ENCODE peak calls at places on chromosomes 13 and 19, in six cellular contexts. S is HCT116, F is A673, D is AG08396, V is thoracic aorta, A is fibroblast of pulmonary artery. Y is an unnamed sample.

GRCh38 chr13:52809310-52809769 is 39.1 kb downstream of the PCDH8 start:
- DNase-seq in A (peak; percentile 54), D (peak; percentile 50), S (peak; percentile 72), V (no peak), F (peak; percentile 92), Y (peak; percentile 97)

GRCh38 chr19:47991191-47991808 is 670 bp downstream of the BSPH1 start:
- DNase-seq in A (no peak), F (no peak), S (no peak), D (no peak), V (no peak), Y (no peak)

GRCh38 chr19:1921825-1922224 is 16.6 kb downstream of the ADAT3 start:
- DNase-seq in V (no peak), F (no peak), S (no peak), D (no peak), A (no peak), Y (no peak)

GRCh38 chr13:112928958-112929777 is 39.8 kb upstream of the MCF2L start:
- DNase-seq in F (peak; percentile 30), V (no peak), S (no peak), D (peak; percentile 39), A (peak; percentile 48), Y (peak; percentile 43)

GRCh38 chr13:51746802-51747201 is 57.2 kb downstream of the DHRS12 start:
- DNase-seq in F (no peak), D (no peak), S (no peak), V (no peak), A (no peak), Y (no peak)

GRCh38 chr19:42316223-42317211 is 3.4 kb downstream of the TMEM145 start:
- DNase-seq in V (no peak), A (no peak), F (no peak), D (no peak), S (no peak), Y (peak; percentile 77)

GRCh38 chr13:37869506-37869755 is 141 bp downstream of the TRPC4 start:
- DNase-seq in A (peak; percentile 49), S (no peak), V (no peak), F (no peak), D (no peak), Y (no peak)

GRCh38 chr13:93226065-93226622 is 463 bp upstream of the GPC6 start:
- DNase-seq in V (no peak), D (no peak), A (no peak), F (no peak), S (no peak), Y (no peak)

GRCh38 chr13:93624371-93624777 is 397.8 kb downstream of the GPC6 start:
- DNase-seq in A (peak; percentile 18), F (no peak), V (no peak), S (no peak), D (no peak), Y (no peak)